ENCODE peak calls at places on chromosomes 3 and 15, in eight cellular contexts. N is activated CD8-positive, alpha-beta memory T cell treated with anti-CD3 and anti-CD28 coated beads for 48 hours; R is HTR-8/SVneo; U is NCI-H345; D is left cardiac atrium; H is A549; C is NCI-H1092 treated with DMSO at 0.1 percent for 48 hours; L is stimulated activated CD4-positive, alpha-beta T cell treated with anti-CD3 and anti-CD28 coated beads, Interleukin-2, amount 100 ng/mL, for 48 hours. A is an unnamed sample.

GRCh38 chr3:138434276-138434874 is at the start of gene ESYT3:
- DNase-seq in H (peak; percentile 58), R (peak; percentile 64), C (peak; percentile 23), U (peak; percentile 56), L (peak; percentile 49), N (peak; percentile 39), D (peak; percentile 83), A (peak; percentile 26)

GRCh38 chr3:42188365-42188764 is 77.6 kb downstream of the CCK start:
- DNase-seq in N (no peak), H (no peak), D (no peak), U (no peak), R (no peak), L (no peak), C (no peak), A (no peak)

GRCh38 chr15:60179786-60180391 is 175.8 kb downstream of the FOXB1 start:
- DNase-seq in U (peak; percentile 47), R (peak; percentile 30), N (no peak), C (peak; percentile 10), L (no peak), H (peak; percentile 60), D (no peak), A (no peak)

GRCh38 chr3:52784021-52784621 is 6.7 kb downstream of the ITIH1 start:
- DNase-seq in N (no peak), R (no peak), D (peak; percentile 18), C (no peak), U (no peak), H (no peak), L (no peak), A (no peak)

GRCh38 chr3:62665627-62666433 is 209.4 kb downstream of the CADPS start:
- DNase-seq in D (peak; percentile 66), C (peak; percentile 66), L (peak; percentile 25), R (peak; percentile 9), H (peak; percentile 44), U (peak; percentile 61), N (no peak), A (peak; percentile 42)

GRCh38 chr3:127015282-127016042 is 32.5 kb downstream of the PLXNA1 start:
- DNase-seq in R (no peak), U (no peak), D (no peak), N (no peak), L (no peak), C (no peak), H (peak; percentile 23), A (no peak)

GRCh38 chr3:143480306-143480852 is 360.8 kb downstream of the CHST2 start:
- DNase-seq in U (no peak), R (no peak), L (no peak), H (peak; percentile 61), C (no peak), D (no peak), N (no peak), A (no peak)

GRCh38 chr3:37154668-37155319 is 19.6 kb downstream of the LRRFIP2 start:
- DNase-seq in R (no peak), H (no peak), D (no peak), C (no peak), U (no peak), L (no peak), N (no peak), A (no peak)

GRCh38 chr15:71329041-71329440 is 213.8 kb downstream of the THSD4 start:
- DNase-seq in C (no peak), R (no peak), H (no peak), N (no peak), L (no peak), D (peak; percentile 51), U (no peak), A (no peak)

GRCh38 chr3:124559650-124560405 is 170.4 kb upstream of the UMPS start:
- DNase-seq in H (peak; percentile 83), D (peak; percentile 69), C (peak; percentile 64), L (peak; percentile 54), U (peak; percentile 63), R (peak; percentile 77), N (peak; percentile 3), A (peak; percentile 52)

GRCh38 chr3:126216416-126216815 is 36.0 kb upstream of the ALDH1L1 start:
- DNase-seq in N (no peak), R (peak; percentile 22), D (no peak), H (no peak), U (no peak), C (no peak), L (no peak), A (no peak)

GRCh38 chr3:184029456-184029950 is 2.0 kb upstream of the HTR3D start:
- DNase-seq in U (no peak), L (no peak), H (no peak), D (no peak), R (no peak), N (no peak), C (no peak), A (no peak)

GRCh38 chr15:101070502-101071273 is 151.5 kb downstream of the LRRK1 start:
- DNase-seq in D (peak; percentile 66), N (no peak), C (no peak), L (no peak), H (no peak), R (peak; percentile 57), U (no peak), A (no peak)

GRCh38 chr3:61600195-61600594 is 38.8 kb downstream of the PTPRG start:
- DNase-seq in H (no peak), D (no peak), L (no peak), U (no peak), N (no peak), R (no peak), C (no peak), A (no peak)

GRCh38 chr15:48354694-48355303 is 23.6 kb downstream of the DUT start:
- DNase-seq in H (no peak), U (no peak), N (no peak), L (no peak), C (no peak), R (no peak), D (no peak), A (no peak)

GRCh38 chr3:24502690-24503089 is 8.0 kb upstream of the THRB start:
- DNase-seq in U (no peak), D (no peak), L (no peak), R (no peak), H (no peak), N (no peak), C (no peak), A (no peak)

GRCh38 chr15:74616020-74616939 is 644 bp downstream of the CLK3 start:
- DNase-seq in N (peak; percentile 14), D (peak; percentile 85), U (peak; percentile 60), R (no peak), C (no peak), L (peak; percentile 55), H (no peak), A (peak; percentile 94)

GRCh38 chr15:99613887-99614642 is 48.3 kb downstream of the MEF2A start:
- DNase-seq in H (no peak), D (no peak), L (no peak), R (no peak), U (no peak), N (no peak), C (no peak), A (peak; percentile 29)

GRCh38 chr3:15488002-15488401 is 33.5 kb downstream of the COLQ start:
- DNase-seq in D (no peak), R (no peak), H (no peak), N (no peak), U (no peak), L (no peak), C (no peak), A (no peak)

GRCh38 chr3:53501203-53501602 is 6.8 kb downstream of the CACNA1D start:
- DNase-seq in H (no peak), R (no peak), D (no peak), L (no peak), N (no peak), C (no peak), U (no peak), A (no peak)

GRCh38 chr3:113948015-113948917 is 453 bp downstream of the ZDHHC23 start:
- DNase-seq in L (no peak), H (peak; percentile 18), N (peak; percentile 8), D (peak; percentile 34), C (peak; percentile 43), U (peak; percentile 46), R (no peak), A (no peak)

GRCh38 chr15:70066422-70066821 is 31.3 kb downstream of the TLE3 start:
- DNase-seq in C (no peak), R (no peak), U (no peak), H (no peak), L (no peak), N (no peak), D (no peak), A (no peak)

GRCh38 chr15:59160880-59161593 is 45.6 kb upstream of the LDHAL6B start:
- DNase-seq in H (peak; percentile 59), U (peak; percentile 89), C (peak; percentile 46), N (no peak), D (no peak), L (peak; percentile 17), R (no peak), A (peak; percentile 13)

GRCh38 chr3:171640520-171641412 is 169.5 kb downstream of the PLD1 start:
- DNase-seq in H (peak; percentile 15), C (no peak), U (no peak), L (no peak), D (peak; percentile 24), N (no peak), R (peak; percentile 41), A (no peak)

GRCh38 chr15:73318463-73319351 is 50.1 kb downstream of the HCN4 start:
- DNase-seq in R (no peak), N (peak; percentile 25), L (no peak), C (peak; percentile 5), H (no peak), D (no peak), U (peak; percentile 70), A (no peak)

GRCh38 chr3:46463120-46463867 is 1.4 kb downstream of the LTF start:
- DNase-seq in L (no peak), H (no peak), N (no peak), R (no peak), C (no peak), U (no peak), D (peak; percentile 60), A (no peak)

GRCh38 chr15:72902245-72902928 is 118.8 kb upstream of the ADPGK start:
- DNase-seq in U (no peak), R (peak; percentile 23), L (no peak), C (no peak), D (peak; percentile 72), H (no peak), N (no peak), A (no peak)

GRCh38 chr3:194585880-194586281 is 47.3 kb downstream of the TMEM44 start:
- DNase-seq in L (no peak), H (no peak), D (no peak), U (no peak), R (no peak), N (no peak), C (no peak), A (no peak)

A was measured in HL-60.